ENCODE peak calls at places on chromosomes 13 and 19, in seven cellular contexts. One of them, this sample, is unnamed.

GRCh38 chr19:5578094-5578846 is 10.5 kb upstream of the TINCR start:
- DNase-seq in SK-N-SH: peak; percentile 95
- DNase-seq in H1: no peak
- DNase-seq in GM12878: no peak
- DNase-seq in HepG2: peak; percentile 38
- DNase-seq in HCT116: no peak
- DNase-seq in K562: peak; percentile 90
- DNase-seq in this sample: peak; percentile 50

GRCh38 chr13:48316826-48317510 is 13.4 kb downstream of the RB1 start:
- DNase-seq in HepG2: no peak
- DNase-seq in GM12878: no peak
- DNase-seq in H1: no peak
- DNase-seq in K562: no peak
- DNase-seq in HCT116: no peak
- DNase-seq in SK-N-SH: no peak
- DNase-seq in this sample: no peak

GRCh38 chr19:50921391-50922315 is 10.5 kb upstream of the KLK4 start:
- DNase-seq in GM12878: no peak
- DNase-seq in SK-N-SH: no peak
- DNase-seq in HepG2: no peak
- DNase-seq in K562: no peak
- DNase-seq in HCT116: no peak
- DNase-seq in H1: no peak
- DNase-seq in this sample: no peak

GRCh38 chr13:106942558-106942957 is 374.6 kb upstream of the ARGLU1 start:
- DNase-seq in HepG2: no peak
- DNase-seq in K562: no peak
- DNase-seq in HCT116: no peak
- DNase-seq in SK-N-SH: no peak
- DNase-seq in H1: no peak
- DNase-seq in GM12878: no peak
- DNase-seq in this sample: no peak

GRCh38 chr19:54551293-54551692 is 22.3 kb upstream of the LILRA2 start:
- DNase-seq in SK-N-SH: no peak
- DNase-seq in H1: no peak
- DNase-seq in HCT116: no peak
- DNase-seq in GM12878: peak; percentile 67
- DNase-seq in K562: no peak
- DNase-seq in HepG2: no peak
- DNase-seq in this sample: no peak

GRCh38 chr19:47697863-47698609 is 15.2 kb upstream of the EHD2 start:
- DNase-seq in SK-N-SH: peak; percentile 92
- DNase-seq in GM12878: peak; percentile 20
- DNase-seq in HepG2: peak; percentile 67
- DNase-seq in K562: peak; percentile 86
- DNase-seq in HCT116: peak; percentile 68
- DNase-seq in H1: peak; percentile 84
- DNase-seq in this sample: peak; percentile 86

GRCh38 chr13:78997902-78998654 is 339.1 kb upstream of the OBI1 start:
- DNase-seq in H1: no peak
- DNase-seq in HCT116: no peak
- DNase-seq in K562: no peak
- DNase-seq in HepG2: no peak
- DNase-seq in GM12878: no peak
- DNase-seq in SK-N-SH: no peak
- DNase-seq in this sample: no peak

GRCh38 chr19:37977992-37978391 is 71.0 kb downstream of the SIPA1L3 start:
- DNase-seq in HCT116: no peak
- DNase-seq in SK-N-SH: no peak
- DNase-seq in HepG2: no peak
- DNase-seq in GM12878: no peak
- DNase-seq in K562: no peak
- DNase-seq in H1: no peak
- DNase-seq in this sample: peak; percentile 88

GRCh38 chr13:21018220-21018619 is 43.2 kb downstream of the LATS2 start:
- DNase-seq in H1: no peak
- DNase-seq in GM12878: no peak
- DNase-seq in HCT116: no peak
- DNase-seq in K562: no peak
- DNase-seq in SK-N-SH: no peak
- DNase-seq in HepG2: no peak
- DNase-seq in this sample: peak; percentile 16

GRCh38 chr13:31898383-31899071 is 133.0 kb upstream of the FRY start:
- DNase-seq in K562: no peak
- DNase-seq in GM12878: no peak
- DNase-seq in SK-N-SH: no peak
- DNase-seq in HCT116: no peak
- DNase-seq in HepG2: no peak
- DNase-seq in H1: no peak
- DNase-seq in this sample: no peak

GRCh38 chr19:41707502-41707812 is 969 bp upstream of the CEACAM5 start:
- DNase-seq in GM12878: no peak
- DNase-seq in K562: peak; percentile 17
- DNase-seq in HCT116: no peak
- DNase-seq in H1: no peak
- DNase-seq in HepG2: no peak
- DNase-seq in SK-N-SH: no peak
- DNase-seq in this sample: peak; percentile 39

GRCh38 chr13:32548837-32549236 is 10.2 kb upstream of the N4BP2L2 start:
- DNase-seq in HepG2: no peak
- DNase-seq in GM12878: no peak
- DNase-seq in H1: no peak
- DNase-seq in K562: no peak
- DNase-seq in SK-N-SH: no peak
- DNase-seq in HCT116: no peak
- DNase-seq in this sample: no peak

GRCh38 chr19:40592170-40592569 is 9.0 kb upstream of the LTBP4 start:
- DNase-seq in HepG2: peak; percentile 36
- DNase-seq in K562: no peak
- DNase-seq in HCT116: no peak
- DNase-seq in SK-N-SH: peak; percentile 58
- DNase-seq in H1: no peak
- DNase-seq in GM12878: no peak
- DNase-seq in this sample: peak; percentile 60

GRCh38 chr13:111005808-111006494 is 91.1 kb upstream of the ANKRD10 start:
- DNase-seq in SK-N-SH: no peak
- DNase-seq in HCT116: no peak
- DNase-seq in K562: no peak
- DNase-seq in HepG2: no peak
- DNase-seq in GM12878: no peak
- DNase-seq in H1: no peak
- DNase-seq in this sample: no peak

GRCh38 chr13:106036870-106037269 is 498.6 kb downstream of the EFNB2 start:
- DNase-seq in K562: no peak
- DNase-seq in H1: no peak
- DNase-seq in SK-N-SH: peak; percentile 35
- DNase-seq in GM12878: no peak
- DNase-seq in HepG2: no peak
- DNase-seq in HCT116: peak; percentile 6
- DNase-seq in this sample: peak; percentile 55

GRCh38 chr19:10193666-10194499 is 870 bp downstream of the DNMT1 start:
- DNase-seq in GM12878: no peak
- DNase-seq in K562: peak; percentile 78
- DNase-seq in H1: no peak
- DNase-seq in HCT116: no peak
- DNase-seq in SK-N-SH: no peak
- DNase-seq in HepG2: peak; percentile 13
- DNase-seq in this sample: no peak

GRCh38 chr13:27016871-27017270 is 154.7 kb downstream of the USP12 start:
- DNase-seq in HCT116: no peak
- DNase-seq in HepG2: no peak
- DNase-seq in GM12878: no peak
- DNase-seq in K562: no peak
- DNase-seq in SK-N-SH: no peak
- DNase-seq in H1: no peak
- DNase-seq in this sample: no peak

GRCh38 chr19:592101-592500 is 2.4 kb downstream of the HCN2 start:
- DNase-seq in HepG2: no peak
- DNase-seq in K562: no peak
- DNase-seq in H1: no peak
- DNase-seq in SK-N-SH: no peak
- DNase-seq in HCT116: no peak
- DNase-seq in GM12878: no peak
- DNase-seq in this sample: no peak

GRCh38 chr19:409006-409514 is at the start of gene C2CD4C:
- DNase-seq in HepG2: no peak
- DNase-seq in GM12878: no peak
- DNase-seq in HCT116: no peak
- DNase-seq in H1: no peak
- DNase-seq in SK-N-SH: peak; percentile 87
- DNase-seq in K562: peak; percentile 78
- DNase-seq in this sample: peak; percentile 28

GRCh38 chr13:34107814-34108213 is 289.9 kb downstream of the RFC3 start:
- DNase-seq in H1: no peak
- DNase-seq in SK-N-SH: no peak
- DNase-seq in GM12878: no peak
- DNase-seq in HepG2: no peak
- DNase-seq in HCT116: no peak
- DNase-seq in K562: no peak
- DNase-seq in this sample: no peak

GRCh38 chr19:51240866-51241265 is 10.0 kb upstream of the SIGLECL1 start:
- DNase-seq in HCT116: no peak
- DNase-seq in HepG2: no peak
- DNase-seq in K562: no peak
- DNase-seq in GM12878: no peak
- DNase-seq in SK-N-SH: no peak
- DNase-seq in H1: no peak
- DNase-seq in this sample: no peak

GRCh38 chr13:109509154-109509905 is 277.1 kb downstream of the IRS2 start:
- DNase-seq in HCT116: no peak
- DNase-seq in H1: no peak
- DNase-seq in SK-N-SH: no peak
- DNase-seq in K562: no peak
- DNase-seq in HepG2: no peak
- DNase-seq in GM12878: no peak
- DNase-seq in this sample: peak; percentile 94

GRCh38 chr19:2586196-2586595 is 110.3 kb downstream of the GADD45B start:
- DNase-seq in HepG2: no peak
- DNase-seq in GM12878: no peak
- DNase-seq in H1: no peak
- DNase-seq in K562: no peak
- DNase-seq in SK-N-SH: no peak
- DNase-seq in HCT116: no peak
- DNase-seq in this sample: no peak
- TF ChIP-seq JUND in HepG2: no peak
- TF ChIP-seq JUND in GM12878: no peak
- TF ChIP-seq JUND in H1: no peak
- TF ChIP-seq JUND in K562: no peak
- TF ChIP-seq JUND in SK-N-SH: no peak
- TF ChIP-seq JUND in HCT116: no peak
- TF ChIP-seq JUND in this sample: no peak

DNA sequence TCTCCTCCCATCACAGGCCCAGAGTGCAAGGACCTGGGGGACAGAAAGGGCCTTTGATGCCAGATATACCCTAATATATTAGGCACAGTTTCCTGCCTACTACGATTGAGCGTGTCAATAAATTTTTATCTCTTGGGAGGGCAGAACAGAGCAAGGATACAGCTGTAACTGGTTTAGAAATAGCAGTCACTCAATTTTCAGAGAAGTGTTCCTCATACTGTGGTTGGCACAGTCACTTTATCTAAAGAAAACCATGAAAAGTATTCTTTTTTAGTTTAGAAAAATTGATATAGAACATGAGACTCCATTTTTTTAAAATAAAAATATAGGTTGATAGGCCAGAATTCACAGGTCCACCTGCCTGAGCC is 460 bp upstream of the ZNF155 start:
- DNase-seq in GM12878: no peak
- DNase-seq in HepG2: no peak
- DNase-seq in H1: no peak
- DNase-seq in SK-N-SH: no peak
- DNase-seq in K562: no peak
- DNase-seq in HCT116: no peak
- DNase-seq in this sample: no peak
- TF ChIP-seq JUND in GM12878: no peak
- TF ChIP-seq JUND in HepG2: no peak
- TF ChIP-seq JUND in H1: no peak
- TF ChIP-seq JUND in SK-N-SH: no peak
- TF ChIP-seq JUND in K562: no peak
- TF ChIP-seq JUND in HCT116: no peak
- TF ChIP-seq JUND in this sample: no peak

DNA sequence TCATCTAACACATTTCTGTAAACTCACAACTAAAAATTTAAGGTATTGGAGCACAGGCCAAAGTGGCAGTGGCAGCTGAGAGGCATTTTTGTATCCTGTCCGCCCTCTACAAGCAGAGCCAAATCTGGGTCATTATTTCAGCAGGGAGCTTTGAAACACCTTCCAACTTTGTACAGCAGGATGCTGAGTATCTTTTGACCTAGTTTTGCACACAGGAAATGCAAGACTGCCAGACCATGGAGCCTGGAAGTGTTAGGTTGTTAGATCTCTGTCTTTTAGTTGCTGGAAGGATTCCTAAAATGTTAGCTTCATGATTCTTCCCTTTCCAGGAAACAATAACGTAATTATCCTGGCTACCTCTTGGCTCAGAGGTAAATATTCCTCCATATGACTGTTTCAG is 148.6 kb upstream of the ATXN8OS start:
- DNase-seq in HCT116: no peak
- DNase-seq in SK-N-SH: no peak
- DNase-seq in K562: no peak
- DNase-seq in H1: no peak
- DNase-seq in GM12878: no peak
- DNase-seq in HepG2: no peak
- DNase-seq in this sample: no peak
- TF ChIP-seq JUND in HCT116: no peak
- TF ChIP-seq JUND in SK-N-SH: no peak
- TF ChIP-seq JUND in K562: no peak
- TF ChIP-seq JUND in H1: no peak
- TF ChIP-seq JUND in GM12878: no peak
- TF ChIP-seq JUND in HepG2: no peak
- TF ChIP-seq JUND in this sample: no peak

GRCh38 chr13:52615817-52616216 is 26.4 kb upstream of the HNRNPA1L2 start:
- DNase-seq in SK-N-SH: no peak
- DNase-seq in HepG2: peak; percentile 43
- DNase-seq in HCT116: no peak
- DNase-seq in H1: no peak
- DNase-seq in K562: no peak
- DNase-seq in GM12878: no peak
- DNase-seq in this sample: peak; percentile 16
- TF ChIP-seq JUND in SK-N-SH: no peak
- TF ChIP-seq JUND in HepG2: no peak
- TF ChIP-seq JUND in HCT116: no peak
- TF ChIP-seq JUND in H1: no peak
- TF ChIP-seq JUND in K562: no peak
- TF ChIP-seq JUND in GM12878: no peak
- TF ChIP-seq JUND in this sample: no peak

GRCh38 chr19:39502640-39503417 is 4.1 kb downstream of the DLL3 start:
- DNase-seq in SK-N-SH: peak; percentile 91
- DNase-seq in HCT116: peak; percentile 66
- DNase-seq in K562: peak; percentile 91
- DNase-seq in HepG2: peak; percentile 56
- DNase-seq in H1: no peak
- DNase-seq in GM12878: no peak
- DNase-seq in this sample: no peak
- TF ChIP-seq JUND in SK-N-SH: no peak
- TF ChIP-seq JUND in HCT116: no peak
- TF ChIP-seq JUND in K562: no peak
- TF ChIP-seq JUND in HepG2: peak; percentile 34
- TF ChIP-seq JUND in H1: peak; percentile 34
- TF ChIP-seq JUND in GM12878: no peak
- TF ChIP-seq JUND in this sample: no peak